ENCODE peak calls at places on chromosomes 11 and 22, in four cellular contexts. H is K562, K is GM12878, S is HL-60. C is an unnamed sample.
A peak's percentile ranks its signal among the peaks of the same experiment; 100 is the strongest.

GRCh38 chr11:99535819-99536218 is 515.1 kb downstream of the CNTN5 start:
- DNase-seq in S (no peak), H (no peak), K (no peak), C (no peak)

GRCh38 chr11:9280655-9281301 is 15.6 kb upstream of the DENND5A start:
- DNase-seq in H (no peak), K (peak; percentile 58), S (peak; percentile 78), C (no peak)

GRCh38 chr11:87368876-87369480 is 331.2 kb downstream of the TMEM135 start:
- DNase-seq in K (no peak), S (no peak), H (no peak), C (no peak)

GRCh38 chr11:100687032-100687629 is at the start of gene ARHGAP42:
- DNase-seq in H (peak; percentile 44), S (peak; percentile 30), K (no peak), C (peak; percentile 57)

GRCh38 chr11:9643751-9644150 is 20.1 kb upstream of the SWAP70 start:
- DNase-seq in K (no peak), H (no peak), S (peak; percentile 68), C (no peak)

GRCh38 chr11:47766363-47767227 is 546 bp downstream of the FNBP4 start:
- DNase-seq in H (no peak), K (no peak), S (peak; percentile 59), C (no peak)

GRCh38 chr11:60780065-60780464 is 5.1 kb upstream of the MS4A10 start:
- DNase-seq in K (no peak), H (no peak), S (no peak), C (no peak)

GRCh38 chr11:35404397-35404775 is 15.0 kb downstream of the SLC1A2 start:
- DNase-seq in S (peak; percentile 21), K (no peak), H (peak; percentile 56), C (no peak)

GRCh38 chr22:46149493-46149997 is 781 bp upstream of the PPARA start:
- DNase-seq in K (no peak), S (peak; percentile 29), H (peak; percentile 11), C (no peak)

GRCh38 chr22:31272522-31273446 is 19.5 kb downstream of the PIK3IP1 start:
- DNase-seq in H (peak; percentile 27), K (no peak), S (peak; percentile 62), C (peak; percentile 43)

GRCh38 chr22:40285508-40285907 is 60.8 kb upstream of the ADSL start:
- DNase-seq in H (no peak), S (no peak), K (no peak), C (no peak)

GRCh38 chr11:134124660-134125451 is 56.0 kb downstream of the JAM3 start:
- DNase-seq in H (no peak), S (no peak), K (no peak), C (no peak)

GRCh38 chr11:117170210-117170609 is 8.3 kb upstream of the SIDT2 start:
- DNase-seq in S (no peak), H (no peak), K (no peak), C (no peak)

GRCh38 chr11:78657968-78658839 is 83.5 kb upstream of the NARS2 start:
- DNase-seq in K (no peak), S (no peak), H (no peak), C (no peak)

GRCh38 chr11:124900464-124900863 is 2.8 kb upstream of the ROBO4 start:
- DNase-seq in H (no peak), S (no peak), K (no peak), C (no peak)

GRCh38 chr22:27474711-27475547 is 326.6 kb downstream of the MN1 start:
- DNase-seq in S (no peak), K (no peak), H (no peak), C (no peak)

GRCh38 chr11:62602141-62603071 is 741 bp upstream of the MTA2 start:
- DNase-seq in K (no peak), H (peak; percentile 86), S (no peak), C (no peak)

GRCh38 chr22:17143101-17143500 is 16.0 kb downstream of the HDHD5 start:
- DNase-seq in S (no peak), H (no peak), K (no peak), C (no peak)

GRCh38 chr11:126432525-126432924 is 77.0 kb downstream of the ST3GAL4 start:
- DNase-seq in S (no peak), H (no peak), K (no peak), C (no peak)

GRCh38 chr11:40274017-40274416 is 1185.4 kb downstream of the LRRC4C start:
- DNase-seq in K (no peak), S (no peak), H (no peak), C (no peak)

GRCh38 chr11:31133064-31133463 is 236.5 kb downstream of the DCDC1 start:
- DNase-seq in H (no peak), K (no peak), S (no peak), C (no peak)

DNA sequence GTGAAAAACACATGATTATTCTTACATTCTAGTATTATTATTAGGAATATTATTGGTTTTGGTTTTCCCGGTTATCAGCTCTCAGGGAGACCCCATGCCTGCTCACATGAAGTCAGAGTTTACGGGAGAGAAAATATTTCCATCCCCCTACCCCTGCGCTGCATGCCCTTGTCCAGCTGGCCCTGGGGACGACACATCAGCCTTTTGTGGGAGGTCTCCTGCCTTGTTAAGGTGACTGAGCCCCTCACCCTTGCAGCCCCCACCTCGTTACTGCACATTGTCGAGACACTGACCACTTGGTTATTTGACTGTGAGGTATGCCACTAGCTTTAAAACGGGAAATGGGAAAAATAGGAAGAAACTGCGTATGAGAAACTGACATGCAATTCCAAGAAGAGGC is 63.0 kb downstream of the PARVG start:
- DNase-seq in S (no peak), K (no peak), H (no peak), C (no peak)
- TF ChIP-seq SPI1 in S (no peak), K (no peak), H (no peak), C (no peak)

GRCh38 chr22:21856868-21857267 is 10.6 kb downstream of the MAPK1 start:
- DNase-seq in K (no peak), H (peak; percentile 54), S (no peak), C (no peak)
- TF ChIP-seq SPI1 in K (no peak), H (no peak), S (no peak), C (no peak)

GRCh38 chr11:6596237-6596877 is 7.1 kb downstream of the RRP8 start:
- DNase-seq in K (no peak), S (no peak), H (no peak), C (no peak)
- TF ChIP-seq SPI1 in K (no peak), S (no peak), H (no peak), C (no peak)

GRCh38 chr22:41504397-41504796 is 35.5 kb downstream of the ACO2 start:
- DNase-seq in K (no peak), S (no peak), H (no peak), C (no peak)
- TF ChIP-seq SPI1 in K (no peak), S (no peak), H (no peak), C (no peak)

GRCh38 chr11:69573751-69574382 is 67.1 kb upstream of the CCND1 start:
- DNase-seq in S (no peak), K (no peak), H (no peak), C (no peak)

GRCh38 chr11:69575296-69576068 is 65.5 kb upstream of the CCND1 start:
- DNase-seq in S (no peak), H (no peak), K (no peak), C (no peak)

GRCh38 chr11:69578167-69578566 is 62.8 kb upstream of the CCND1 start:
- DNase-seq in K (peak; percentile 17), H (no peak), S (no peak), C (no peak)

GRCh38 chr11:69574383-69575255 is 66.3 kb upstream of the CCND1 start:
- DNase-seq in H (no peak), K (no peak), S (no peak), C (no peak)

DNA sequence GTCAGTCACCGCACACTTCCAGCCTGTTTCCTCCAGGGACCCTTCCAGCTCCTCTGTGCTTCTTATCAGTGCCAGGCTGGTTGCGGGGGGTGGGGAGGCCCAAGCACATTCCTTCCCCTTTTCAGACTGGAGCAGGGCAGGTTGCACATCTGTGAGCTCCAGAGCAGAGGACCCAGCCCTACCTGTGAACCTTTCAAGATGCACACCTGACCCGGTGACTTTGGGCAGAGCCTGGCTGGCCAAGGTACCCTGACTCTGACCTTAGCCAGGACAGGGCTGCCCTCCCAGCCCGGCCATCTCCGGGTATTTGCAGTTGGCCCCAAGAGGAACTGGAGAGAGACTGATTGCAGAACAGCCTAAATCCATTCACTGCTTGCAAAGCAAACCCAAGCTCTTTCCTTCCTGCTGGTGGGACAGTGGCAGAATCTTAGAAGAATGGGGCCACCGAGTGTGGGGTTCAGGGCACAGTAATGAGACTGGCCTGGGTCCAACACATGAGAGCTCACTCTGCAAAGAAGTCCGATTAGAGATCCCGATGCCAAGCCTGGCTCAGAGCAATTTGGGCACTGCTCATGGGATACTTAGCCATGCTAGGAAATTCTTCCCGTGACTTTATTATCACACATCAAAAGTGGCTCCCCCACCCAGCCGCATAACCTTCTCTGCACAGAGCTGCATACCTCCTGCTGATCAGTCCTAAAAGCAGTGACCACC is 64.7 kb upstream of the CCND1 start:
- DNase-seq in H (no peak), S (peak; percentile 84), K (no peak), C (no peak)
- TF ChIP-seq SPI1 in H (peak; percentile 10), S (peak; percentile 82), K (no peak), C (no peak)

GRCh38 chr11:2699185-2699530 is 636 bp downstream of the KCNQ1OT1 start:
- DNase-seq in K (no peak), S (peak; percentile 8), H (no peak), C (no peak)

GRCh38 chr11:2698386-2699184 is 1.2 kb downstream of the KCNQ1OT1 start:
- DNase-seq in K (no peak), H (no peak), S (no peak), C (no peak)

GRCh38 chr11:2700415-2701211 is 819 bp upstream of the KCNQ1OT1 start:
- DNase-seq in K (peak; percentile 13), H (peak; percentile 74), S (no peak), C (no peak)

GRCh38 chr11:2701230-2701629 is 1.4 kb upstream of the KCNQ1OT1 start:
- DNase-seq in H (no peak), S (no peak), K (no peak), C (no peak)

GRCh38 chr11:2699531-2700414 is at the start of gene KCNQ1OT1:
- DNase-seq in H (peak; percentile 93), K (peak; percentile 86), S (peak; percentile 89), C (peak; percentile 92)
- TF ChIP-seq SPI1 in H (no peak), K (no peak), S (no peak), C (no peak)

GRCh38 chr11:5154657-5155056 is at the start of gene OR52A1:
- DNase-seq in K (no peak), H (no peak), S (no peak), C (no peak)

GRCh38 chr11:5151713-5152153 is 2.8 kb downstream of the OR52A1 start:
- DNase-seq in H (peak; percentile 49), S (no peak), K (no peak), C (no peak)

GRCh38 chr11:5153574-5154431 is 754 bp downstream of the OR52A1 start:
- DNase-seq in H (no peak), S (no peak), K (no peak), C (no peak)
- TF ChIP-seq SPI1 in H (peak; percentile 69), S (peak; percentile 16), K (no peak), C (no peak)